ENCODE peak calls at places on chromosome 7, in ten cellular contexts. T is uterus, F is suprapubic skin, V is spleen, N is tibial nerve, P is breast epithelium, D is heart left ventricle, M is endothelial cell of umbilical vein, W is ovary, I is erythroblast. R is an unnamed sample.

GRCh38 chr7:98297619-98298286 is 16.3 kb downstream of the BRI3 start:
- DNase-seq in W (no peak), T (no peak), P (no peak), D (no peak), F (no peak), I (no peak), M (no peak), V (no peak), N (no peak), R (no peak)

GRCh38 chr7:54541941-54542618 is at the start of gene VSTM2A:
- DNase-seq in T (no peak), W (no peak), D (no peak), F (no peak), N (no peak), P (no peak), V (peak), M (peak), I (no peak), R (no peak)

GRCh38 chr7:151877911-151878835 is 1.3 kb upstream of the PRKAG2 start:
- DNase-seq in W (peak), N (no peak), V (peak), I (no peak), M (no peak), F (no peak), T (no peak), P (no peak), D (no peak), R (no peak)

GRCh38 chr7:70655694-70656093 is 476.2 kb upstream of the GALNT17 start:
- DNase-seq in P (no peak), I (no peak), M (no peak), N (no peak), D (no peak), T (no peak), W (no peak), V (no peak), F (no peak), R (no peak)

GRCh38 chr7:26912351-26912750 is 48.0 kb upstream of the SKAP2 start:
- DNase-seq in V (no peak), F (no peak), P (no peak), W (no peak), N (no peak), I (no peak), M (no peak), D (no peak), T (no peak), R (no peak)

GRCh38 chr7:118186491-118186890 is 2.5 kb downstream of the LSM8 start:
- DNase-seq in D (no peak), I (peak), T (no peak), N (no peak), P (no peak), M (no peak), W (no peak), F (no peak), V (no peak), R (no peak)

GRCh38 chr7:98215561-98216495 is 4.6 kb downstream of the BHLHA15 start:
- DNase-seq in T (no peak), P (no peak), M (no peak), F (peak), N (no peak), V (peak), W (no peak), I (no peak), D (no peak), R (no peak)

GRCh38 chr7:146956323-146956722 is 839.7 kb downstream of the CNTNAP2 start:
- DNase-seq in W (no peak), T (no peak), F (no peak), M (no peak), N (no peak), I (no peak), V (no peak), P (no peak), D (no peak), R (no peak)

GRCh38 chr7:15459018-15459621 is 102.7 kb downstream of the AGMO start:
- DNase-seq in W (no peak), V (no peak), P (no peak), M (no peak), N (no peak), F (no peak), D (peak), T (no peak), I (no peak), R (no peak)

GRCh38 chr7:128829391-128830166 is 627 bp upstream of the FLNC start:
- DNase-seq in I (no peak), P (no peak), D (peak), W (peak), N (no peak), M (peak), V (no peak), F (no peak), T (peak), R (peak)

GRCh38 chr7:121032645-121033460 is 44.3 kb downstream of the CPED1 start:
- DNase-seq in W (no peak), T (peak), N (no peak), P (no peak), D (no peak), F (no peak), M (peak), I (no peak), V (no peak), R (no peak)

GRCh38 chr7:26237035-26237807 is 35.7 kb downstream of the CBX3 start:
- DNase-seq in M (no peak), N (no peak), I (no peak), P (no peak), F (no peak), T (no peak), V (no peak), W (no peak), D (no peak), R (no peak)

GRCh38 chr7:137195996-137196395 is 147.5 kb downstream of the PTN start:
- DNase-seq in P (no peak), D (no peak), F (no peak), I (no peak), N (no peak), T (no peak), V (no peak), M (no peak), W (no peak), R (no peak)

GRCh38 chr7:44724276-44724675 is 24.4 kb upstream of the ZMIZ2 start:
- DNase-seq in T (no peak), W (no peak), P (no peak), N (no peak), V (peak), I (no peak), M (no peak), D (no peak), F (no peak), R (no peak)

GRCh38 chr7:38756521-38756920 is 125.3 kb upstream of the AMPH start:
- DNase-seq in P (no peak), T (no peak), N (no peak), I (no peak), V (no peak), D (no peak), F (no peak), W (no peak), M (peak), R (no peak)

GRCh38 chr7:24241216-24241615 is 42.8 kb upstream of the NPY start:
- DNase-seq in I (no peak), N (no peak), V (no peak), W (no peak), M (no peak), P (no peak), T (no peak), D (no peak), F (no peak), R (no peak)

GRCh38 chr7:70695804-70696104 is 436.2 kb upstream of the GALNT17 start:
- DNase-seq in M (no peak), W (no peak), T (no peak), F (no peak), D (no peak), P (no peak), V (no peak), N (no peak), I (no peak), R (no peak)

GRCh38 chr7:77794000-77794399 is 4.2 kb downstream of the TMEM60 start:
- DNase-seq in D (no peak), I (no peak), V (no peak), T (no peak), F (no peak), M (no peak), N (no peak), P (no peak), W (no peak), R (no peak)

GRCh38 chr7:5451391-5451790 is 27.8 kb upstream of the TNRC18 start:
- DNase-seq in D (no peak), P (no peak), F (no peak), W (no peak), T (no peak), V (no peak), N (no peak), I (no peak), M (no peak), R (no peak)

GRCh38 chr7:100544949-100545635 is 6.1 kb downstream of the AGFG2 start:
- DNase-seq in I (no peak), N (no peak), V (no peak), W (no peak), M (no peak), D (no peak), P (no peak), T (peak), F (no peak), R (no peak)
- TF ChIP-seq POLR2A in I (no peak), N (no peak), V (no peak), W (no peak), M (no peak), D (no peak), P (no peak), T (peak), F (no peak), R (no peak)

GRCh38 chr7:87057210-87057609 is 2.2 kb downstream of the ELAPOR2 start:
- DNase-seq in F (no peak), M (peak), P (no peak), V (no peak), W (no peak), T (no peak), I (no peak), D (no peak), N (no peak), R (no peak)

GRCh38 chr7:87056346-87056745 is 3.1 kb downstream of the ELAPOR2 start:
- DNase-seq in V (no peak), M (peak), P (no peak), D (no peak), I (no peak), F (no peak), N (no peak), T (no peak), W (no peak), R (no peak)

GRCh38 chr7:87060288-87060537 is 759 bp upstream of the ELAPOR2 start:
- DNase-seq in T (no peak), F (no peak), D (no peak), V (no peak), N (no peak), P (no peak), W (no peak), M (no peak), I (no peak), R (no peak)

GRCh38 chr7:87058739-87059524 is 522 bp downstream of the ELAPOR2 start:
- DNase-seq in D (peak), F (peak), M (peak), T (no peak), W (no peak), N (no peak), I (peak), P (peak), V (no peak), R (no peak)

DNA sequence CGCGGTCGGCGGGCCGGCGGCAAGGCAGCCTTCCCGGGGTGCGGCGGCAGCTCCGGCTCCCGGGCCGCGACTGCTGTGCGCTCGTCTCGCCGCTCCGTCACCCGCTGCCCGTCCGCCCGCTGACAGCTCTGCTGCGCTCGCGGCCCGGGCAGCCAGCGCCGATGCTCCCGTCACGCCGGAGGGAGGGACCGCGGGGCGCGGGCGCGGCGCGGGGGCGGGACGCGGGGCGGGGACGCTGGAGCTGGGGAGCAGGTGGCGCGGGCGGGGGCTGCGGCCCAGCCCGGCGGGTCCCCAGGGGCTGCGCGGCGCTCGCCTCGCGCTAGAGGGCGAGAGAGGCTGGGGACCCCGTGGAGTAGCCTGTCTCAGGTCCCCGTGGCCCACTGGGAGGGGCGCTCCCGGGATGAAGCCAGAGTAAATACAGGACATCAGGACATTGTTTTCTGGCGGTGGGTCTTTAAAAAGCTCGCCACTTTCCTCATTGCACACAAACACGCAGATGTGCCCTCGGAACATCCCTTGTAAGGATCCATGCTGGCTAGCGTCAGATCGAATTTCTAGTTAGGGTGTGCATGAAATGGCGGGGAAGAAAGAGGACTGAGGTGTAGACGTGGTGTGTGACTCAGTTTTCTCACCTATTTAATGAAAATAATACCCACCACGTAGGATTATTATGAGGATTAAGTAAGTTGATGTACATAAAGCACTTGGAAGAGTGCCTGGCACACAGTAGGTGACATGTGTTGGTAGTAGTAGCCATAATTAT is at the start of gene ELAPOR2:
- DNase-seq in P (peak), D (peak), F (peak), T (peak), I (peak), W (peak), M (peak), N (peak), V (peak), R (peak)
- TF ChIP-seq POLR2A in P (no peak), D (no peak), F (peak), T (peak), I (no peak), W (no peak), M (peak), N (peak), V (no peak), R (no peak)

GRCh38 chr7:2072042-2072441 is 160.7 kb downstream of the MAD1L1 start:
- DNase-seq in T (no peak), V (no peak), D (no peak), F (no peak), P (no peak), N (no peak), M (no peak), I (no peak), W (no peak), R (no peak)
- TF ChIP-seq POLR2A in T (no peak), V (no peak), D (no peak), F (no peak), P (no peak), N (no peak), M (no peak), I (no peak), W (no peak), R (no peak)

GRCh38 chr7:94509879-94510581 is 421 bp downstream of the CASD1 start:
- DNase-seq in T (peak), M (peak), F (peak), N (peak), P (peak), V (peak), W (peak), D (peak), I (peak), R (peak)
- TF ChIP-seq POLR2A in T (peak), M (peak), F (no peak), N (no peak), P (no peak), V (no peak), W (no peak), D (no peak), I (peak), R (peak)

GRCh38 chr7:30135551-30136271 is 925 bp downstream of the MTURN start:
- DNase-seq in W (peak), M (peak), N (peak), D (peak), F (peak), V (peak), I (peak), T (peak), P (peak), R (peak)
- TF ChIP-seq POLR2A in W (peak), M (no peak), N (peak), D (no peak), F (no peak), V (no peak), I (peak), T (no peak), P (no peak), R (peak)

GRCh38 chr7:135509839-135510602 is at the start of gene CNOT4:
- DNase-seq in P (peak), T (peak), V (peak), N (peak), W (peak), F (peak), D (peak), M (peak), I (peak), R (peak)
- TF ChIP-seq POLR2A in P (peak), T (peak), V (no peak), N (peak), W (peak), F (peak), D (no peak), M (peak), I (peak), R (peak)

DNA sequence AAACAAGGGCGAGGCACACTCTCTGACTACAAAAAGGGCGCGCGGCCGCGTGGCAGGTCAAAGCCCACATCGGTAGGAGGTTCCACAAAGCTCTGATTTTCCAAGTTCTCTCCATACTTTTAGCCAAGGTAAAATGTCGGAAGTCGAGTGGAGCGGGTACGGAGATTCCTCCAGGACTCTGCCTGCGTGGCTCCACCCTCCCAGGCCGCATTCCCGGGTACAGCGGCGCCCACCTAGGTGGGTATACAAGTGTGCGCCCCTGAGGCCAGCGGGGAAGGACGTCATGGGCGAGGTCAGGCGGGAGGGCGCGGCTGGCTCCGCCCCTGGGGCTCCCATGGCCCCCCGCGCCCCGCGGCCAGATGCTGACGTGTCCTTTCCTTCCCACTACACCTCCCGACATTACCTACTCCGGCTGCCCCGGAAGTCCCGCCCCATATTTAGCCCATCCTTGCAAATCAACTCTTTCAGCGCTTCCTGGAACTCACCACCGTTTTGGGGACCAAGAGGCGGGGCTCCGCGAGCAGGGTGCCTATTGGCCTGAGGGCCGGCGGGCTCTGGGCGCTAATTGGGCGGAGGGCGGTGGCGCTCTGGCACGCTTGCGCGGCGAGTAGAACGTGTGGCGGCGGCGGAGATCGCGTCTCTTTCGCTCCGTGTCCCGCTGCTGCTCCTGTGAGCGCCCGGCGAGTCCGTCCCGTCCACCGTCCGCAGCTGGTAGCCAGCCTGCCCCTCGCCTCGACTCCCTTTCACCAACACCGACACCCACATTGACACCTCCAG is at the start of gene SND1:
- DNase-seq in M (peak), P (peak), V (peak), T (peak), D (peak), N (peak), W (peak), F (peak), I (peak), R (peak)
- TF ChIP-seq POLR2A in M (peak), P (peak), V (no peak), T (peak), D (no peak), N (peak), W (peak), F (peak), I (peak), R (peak)

R was measured in H54.